ENCODE peak calls at places on chromosome X, in nine cellular contexts. One of them, this sample, is unnamed. For H3K4me1, H3K36me3 and H3K27me3, the result is how much of the 10 kb centered on the place peaks cover.

GRCh38 chrX:54891573-54891972 is 29.1 kb upstream of the TRO start:
- DNase-seq in left ventricle myocardium inferior: no peak
- DNase-seq in endodermal cell: peak
- DNase-seq in CD8-positive, alpha-beta T cell: no peak
- DNase-seq in uterus: no peak
- DNase-seq in mesendoderm: peak
- DNase-seq in CD4-positive, CD25-positive, alpha-beta regulatory T cell: no peak
- DNase-seq in tibial nerve: no peak
- DNase-seq in psoas muscle: no peak
- DNase-seq in this sample: peak

GRCh38 chrX:46636223-46636622 is 62.7 kb downstream of the CHST7 start:
- DNase-seq in endodermal cell: no peak
- DNase-seq in CD8-positive, alpha-beta T cell: no peak
- DNase-seq in left ventricle myocardium inferior: no peak
- DNase-seq in CD4-positive, CD25-positive, alpha-beta regulatory T cell: no peak
- DNase-seq in mesendoderm: no peak
- DNase-seq in tibial nerve: no peak
- DNase-seq in uterus: no peak
- DNase-seq in psoas muscle: no peak
- DNase-seq in this sample: no peak

GRCh38 chrX:24285082-24285481 is 28.8 kb downstream of the SUPT20HL2 start:
- DNase-seq in endodermal cell: no peak
- DNase-seq in CD8-positive, alpha-beta T cell: no peak
- DNase-seq in left ventricle myocardium inferior: no peak
- DNase-seq in tibial nerve: no peak
- DNase-seq in psoas muscle: no peak
- DNase-seq in uterus: no peak
- DNase-seq in CD4-positive, CD25-positive, alpha-beta regulatory T cell: no peak
- DNase-seq in mesendoderm: no peak
- DNase-seq in this sample: no peak

GRCh38 chrX:35380808-35381700 is 417.1 kb upstream of the MAGEB16 start:
- DNase-seq in psoas muscle: no peak
- DNase-seq in CD8-positive, alpha-beta T cell: no peak
- DNase-seq in uterus: no peak
- DNase-seq in tibial nerve: no peak
- DNase-seq in CD4-positive, CD25-positive, alpha-beta regulatory T cell: no peak
- DNase-seq in left ventricle myocardium inferior: no peak
- DNase-seq in mesendoderm: peak
- DNase-seq in endodermal cell: no peak
- DNase-seq in this sample: no peak

GRCh38 chrX:45591650-45592049 is 391.0 kb upstream of the DIPK2B start:
- DNase-seq in mesendoderm: no peak
- DNase-seq in tibial nerve: no peak
- DNase-seq in CD4-positive, CD25-positive, alpha-beta regulatory T cell: no peak
- DNase-seq in left ventricle myocardium inferior: no peak
- DNase-seq in psoas muscle: no peak
- DNase-seq in uterus: no peak
- DNase-seq in CD8-positive, alpha-beta T cell: no peak
- DNase-seq in endodermal cell: no peak
- DNase-seq in this sample: no peak

GRCh38 chrX:112147206-112147605 is 64.6 kb upstream of the TRPC5 start:
- DNase-seq in CD8-positive, alpha-beta T cell: no peak
- DNase-seq in endodermal cell: peak
- DNase-seq in left ventricle myocardium inferior: no peak
- DNase-seq in psoas muscle: no peak
- DNase-seq in CD4-positive, CD25-positive, alpha-beta regulatory T cell: no peak
- DNase-seq in tibial nerve: no peak
- DNase-seq in uterus: no peak
- DNase-seq in mesendoderm: peak
- DNase-seq in this sample: no peak

GRCh38 chrX:136255543-136255942 is 4.3 kb upstream of the MAP7D3 start:
- DNase-seq in mesendoderm: no peak
- DNase-seq in tibial nerve: no peak
- DNase-seq in CD4-positive, CD25-positive, alpha-beta regulatory T cell: no peak
- DNase-seq in uterus: no peak
- DNase-seq in endodermal cell: no peak
- DNase-seq in left ventricle myocardium inferior: peak
- DNase-seq in CD8-positive, alpha-beta T cell: no peak
- DNase-seq in psoas muscle: no peak
- DNase-seq in this sample: no peak

GRCh38 chrX:7706032-7706431 is 136.9 kb upstream of the VCX start:
- DNase-seq in mesendoderm: no peak
- DNase-seq in endodermal cell: no peak
- DNase-seq in CD8-positive, alpha-beta T cell: no peak
- DNase-seq in CD4-positive, CD25-positive, alpha-beta regulatory T cell: no peak
- DNase-seq in tibial nerve: no peak
- DNase-seq in psoas muscle: no peak
- DNase-seq in left ventricle myocardium inferior: no peak
- DNase-seq in uterus: no peak
- DNase-seq in this sample: no peak

GRCh38 chrX:77788050-77788449 is 2.0 kb upstream of the ATRX start:
- DNase-seq in mesendoderm: peak
- DNase-seq in psoas muscle: no peak
- DNase-seq in CD8-positive, alpha-beta T cell: no peak
- DNase-seq in endodermal cell: no peak
- DNase-seq in left ventricle myocardium inferior: no peak
- DNase-seq in uterus: no peak
- DNase-seq in CD4-positive, CD25-positive, alpha-beta regulatory T cell: peak
- DNase-seq in tibial nerve: no peak
- DNase-seq in this sample: peak

GRCh38 chrX:128287693-128288092 is 235.5 kb upstream of the ACTRT1 start:
- DNase-seq in uterus: no peak
- DNase-seq in endodermal cell: no peak
- DNase-seq in tibial nerve: no peak
- DNase-seq in mesendoderm: no peak
- DNase-seq in CD4-positive, CD25-positive, alpha-beta regulatory T cell: no peak
- DNase-seq in psoas muscle: no peak
- DNase-seq in CD8-positive, alpha-beta T cell: no peak
- DNase-seq in left ventricle myocardium inferior: no peak
- DNase-seq in this sample: no peak

GRCh38 chrX:102976290-102976689 is 39.2 kb downstream of the RAB40AL start:
- DNase-seq in left ventricle myocardium inferior: no peak
- DNase-seq in tibial nerve: no peak
- DNase-seq in psoas muscle: no peak
- DNase-seq in uterus: no peak
- DNase-seq in endodermal cell: no peak
- DNase-seq in CD8-positive, alpha-beta T cell: no peak
- DNase-seq in mesendoderm: no peak
- DNase-seq in CD4-positive, CD25-positive, alpha-beta regulatory T cell: no peak
- DNase-seq in this sample: no peak

GRCh38 chrX:23902419-23902818 is 5.3 kb downstream of the APOO start:
- DNase-seq in uterus: no peak
- DNase-seq in CD8-positive, alpha-beta T cell: no peak
- DNase-seq in mesendoderm: peak
- DNase-seq in CD4-positive, CD25-positive, alpha-beta regulatory T cell: no peak
- DNase-seq in left ventricle myocardium inferior: no peak
- DNase-seq in psoas muscle: no peak
- DNase-seq in tibial nerve: no peak
- DNase-seq in endodermal cell: no peak
- DNase-seq in this sample: no peak

GRCh38 chrX:2647627-2648026 is 43.5 kb upstream of the CD99 start:
- DNase-seq in tibial nerve: no peak
- DNase-seq in endodermal cell: no peak
- DNase-seq in psoas muscle: no peak
- DNase-seq in uterus: no peak
- DNase-seq in CD8-positive, alpha-beta T cell: no peak
- DNase-seq in left ventricle myocardium inferior: no peak
- DNase-seq in mesendoderm: no peak
- DNase-seq in CD4-positive, CD25-positive, alpha-beta regulatory T cell: no peak
- DNase-seq in this sample: no peak

DNA sequence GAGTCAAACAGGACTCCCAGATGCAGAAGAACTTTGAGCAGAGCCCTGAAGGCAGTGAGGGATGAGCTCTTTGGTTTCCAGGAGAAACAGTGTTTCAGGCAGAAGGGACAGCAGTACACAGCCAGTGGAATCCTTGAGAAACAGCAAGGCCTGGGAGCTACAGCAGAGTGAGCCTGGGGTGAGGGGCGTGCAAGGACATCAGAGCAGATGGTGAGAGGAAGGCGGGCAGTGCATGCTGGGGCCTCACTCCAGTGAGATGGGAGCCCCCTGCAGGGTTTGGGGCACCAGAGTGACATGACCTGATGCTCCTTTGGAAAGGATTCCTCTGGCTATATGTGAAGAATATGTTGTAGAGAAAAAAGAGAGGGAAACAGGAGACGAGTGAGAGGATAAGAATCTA is 98.1 kb upstream of the EGFL6 start:
- DNase-seq in uterus: no peak
- DNase-seq in mesendoderm: peak
- DNase-seq in CD4-positive, CD25-positive, alpha-beta regulatory T cell: no peak
- DNase-seq in endodermal cell: peak
- DNase-seq in left ventricle myocardium inferior: no peak
- DNase-seq in psoas muscle: no peak
- DNase-seq in CD8-positive, alpha-beta T cell: no peak
- DNase-seq in tibial nerve: no peak
- DNase-seq in this sample: no peak
- H3K4me1 ChIP-seq in uterus: under half
- H3K4me1 ChIP-seq in mesendoderm: under half
- H3K4me1 ChIP-seq in CD4-positive, CD25-positive, alpha-beta regulatory T cell: under half
- H3K4me1 ChIP-seq in endodermal cell: under half
- H3K4me1 ChIP-seq in left ventricle myocardium inferior: under half
- H3K4me1 ChIP-seq in psoas muscle: under half
- H3K4me1 ChIP-seq in CD8-positive, alpha-beta T cell: under half
- H3K4me1 ChIP-seq in tibial nerve: under half
- H3K4me1 ChIP-seq in this sample: under half

DNA sequence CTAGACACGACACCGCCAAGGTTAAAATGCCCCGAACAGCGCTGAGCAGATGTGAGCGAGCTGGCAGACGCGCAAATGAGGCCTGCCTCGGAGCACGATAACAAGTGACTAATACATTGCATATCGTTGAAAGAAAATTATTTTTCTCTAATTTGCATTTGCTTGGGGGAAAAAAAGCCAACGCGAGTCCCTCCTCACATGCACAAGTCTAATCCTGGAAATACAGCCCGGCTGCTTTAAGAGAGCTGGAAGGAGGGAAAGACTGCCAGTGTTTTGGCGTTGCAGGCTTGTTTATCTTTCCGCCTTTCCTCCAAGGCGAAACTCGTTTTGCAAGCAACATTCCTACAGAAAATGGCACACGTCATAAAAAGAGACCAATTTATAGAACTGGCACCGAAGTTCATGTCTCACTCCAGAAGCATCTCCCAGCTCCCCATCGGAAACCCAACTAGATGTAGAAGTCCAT is 12.6 kb downstream of the BCOR start:
- DNase-seq in CD4-positive, CD25-positive, alpha-beta regulatory T cell: no peak
- DNase-seq in uterus: no peak
- DNase-seq in tibial nerve: no peak
- DNase-seq in endodermal cell: peak
- DNase-seq in mesendoderm: no peak
- DNase-seq in left ventricle myocardium inferior: no peak
- DNase-seq in CD8-positive, alpha-beta T cell: no peak
- DNase-seq in psoas muscle: no peak
- DNase-seq in this sample: no peak
- H3K36me3 ChIP-seq in CD4-positive, CD25-positive, alpha-beta regulatory T cell: under half
- H3K36me3 ChIP-seq in uterus: under half
- H3K36me3 ChIP-seq in tibial nerve: under half
- H3K36me3 ChIP-seq in endodermal cell: under half
- H3K36me3 ChIP-seq in mesendoderm: under half
- H3K36me3 ChIP-seq in left ventricle myocardium inferior: under half
- H3K36me3 ChIP-seq in CD8-positive, alpha-beta T cell: under half
- H3K36me3 ChIP-seq in psoas muscle: under half
- H3K36me3 ChIP-seq in this sample: under half

DNA sequence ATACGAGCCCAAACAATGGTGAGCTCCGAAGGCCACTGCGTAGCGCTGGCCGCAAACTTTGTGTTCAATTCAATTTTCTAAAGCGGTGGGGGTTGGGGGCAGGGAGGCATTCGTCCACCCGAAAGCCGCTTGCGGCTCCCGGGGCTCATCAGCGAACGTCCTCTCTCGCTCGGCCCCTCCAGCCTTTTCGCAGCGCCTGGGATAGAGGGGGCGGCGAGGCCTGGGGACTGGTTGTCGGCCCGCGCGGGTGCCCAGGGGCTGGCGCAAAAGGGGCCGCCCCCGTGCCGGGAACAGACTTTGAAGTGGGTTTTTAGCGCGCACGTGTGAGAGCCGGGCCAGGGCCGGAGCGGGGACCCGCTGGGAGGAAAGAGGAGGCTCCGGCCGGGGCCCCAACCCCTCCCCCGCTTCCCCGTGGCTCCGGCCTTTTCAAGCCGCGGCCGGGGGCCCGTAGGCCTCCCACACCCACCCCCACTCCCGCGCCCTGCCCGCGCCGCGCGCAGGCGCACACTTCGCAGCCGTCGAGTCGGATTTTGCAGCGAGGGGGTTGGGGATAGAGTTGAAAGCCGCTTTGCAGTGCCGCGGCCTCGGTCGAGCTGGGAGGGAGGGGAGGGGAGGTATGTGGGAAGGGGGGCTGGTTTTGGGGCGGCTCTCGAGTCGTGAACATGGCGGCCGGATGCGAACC is 8.3 kb downstream of the ZIC3 start:
- DNase-seq in left ventricle myocardium inferior: no peak
- DNase-seq in psoas muscle: no peak
- DNase-seq in tibial nerve: no peak
- DNase-seq in CD4-positive, CD25-positive, alpha-beta regulatory T cell: no peak
- DNase-seq in uterus: no peak
- DNase-seq in CD8-positive, alpha-beta T cell: no peak
- DNase-seq in mesendoderm: peak
- DNase-seq in endodermal cell: peak
- DNase-seq in this sample: no peak
- H3K27me3 ChIP-seq in left ventricle myocardium inferior: half or more
- H3K27me3 ChIP-seq in psoas muscle: half or more
- H3K27me3 ChIP-seq in tibial nerve: half or more
- H3K27me3 ChIP-seq in CD4-positive, CD25-positive, alpha-beta regulatory T cell: under half
- H3K27me3 ChIP-seq in uterus: half or more
- H3K27me3 ChIP-seq in CD8-positive, alpha-beta T cell: under half
- H3K27me3 ChIP-seq in mesendoderm: under half
- H3K27me3 ChIP-seq in endodermal cell: under half
- H3K27me3 ChIP-seq in this sample: under half

GRCh38 chrX:40143001-40143400 is 45.2 kb upstream of the BCOR start:
- DNase-seq in psoas muscle: no peak
- DNase-seq in CD4-positive, CD25-positive, alpha-beta regulatory T cell: no peak
- DNase-seq in mesendoderm: peak
- DNase-seq in tibial nerve: no peak
- DNase-seq in CD8-positive, alpha-beta T cell: no peak
- DNase-seq in left ventricle myocardium inferior: no peak
- DNase-seq in endodermal cell: peak
- DNase-seq in uterus: no peak
- DNase-seq in this sample: no peak

GRCh38 chrX:40145001-40145631 is 47.4 kb upstream of the BCOR start:
- DNase-seq in CD4-positive, CD25-positive, alpha-beta regulatory T cell: no peak
- DNase-seq in psoas muscle: peak
- DNase-seq in CD8-positive, alpha-beta T cell: no peak
- DNase-seq in tibial nerve: no peak
- DNase-seq in left ventricle myocardium inferior: no peak
- DNase-seq in uterus: no peak
- DNase-seq in endodermal cell: peak
- DNase-seq in mesendoderm: peak
- DNase-seq in this sample: no peak

GRCh38 chrX:40144576-40144975 is 46.8 kb upstream of the BCOR start:
- DNase-seq in psoas muscle: no peak
- DNase-seq in CD8-positive, alpha-beta T cell: no peak
- DNase-seq in left ventricle myocardium inferior: no peak
- DNase-seq in tibial nerve: no peak
- DNase-seq in mesendoderm: peak
- DNase-seq in CD4-positive, CD25-positive, alpha-beta regulatory T cell: no peak
- DNase-seq in endodermal cell: peak
- DNase-seq in uterus: no peak
- DNase-seq in this sample: no peak

GRCh38 chrX:40142417-40142816 is 44.7 kb upstream of the BCOR start:
- DNase-seq in uterus: no peak
- DNase-seq in tibial nerve: no peak
- DNase-seq in CD8-positive, alpha-beta T cell: no peak
- DNase-seq in mesendoderm: no peak
- DNase-seq in psoas muscle: no peak
- DNase-seq in left ventricle myocardium inferior: no peak
- DNase-seq in endodermal cell: no peak
- DNase-seq in CD4-positive, CD25-positive, alpha-beta regulatory T cell: no peak
- DNase-seq in this sample: no peak

GRCh38 chrX:40143987-40144386 is 46.2 kb upstream of the BCOR start:
- DNase-seq in uterus: no peak
- DNase-seq in psoas muscle: no peak
- DNase-seq in tibial nerve: no peak
- DNase-seq in endodermal cell: peak
- DNase-seq in CD8-positive, alpha-beta T cell: no peak
- DNase-seq in CD4-positive, CD25-positive, alpha-beta regulatory T cell: no peak
- DNase-seq in left ventricle myocardium inferior: no peak
- DNase-seq in mesendoderm: no peak
- DNase-seq in this sample: no peak
- H3K4me1 ChIP-seq in uterus: under half
- H3K4me1 ChIP-seq in psoas muscle: under half
- H3K4me1 ChIP-seq in tibial nerve: under half
- H3K4me1 ChIP-seq in endodermal cell: under half
- H3K4me1 ChIP-seq in CD8-positive, alpha-beta T cell: under half
- H3K4me1 ChIP-seq in CD4-positive, CD25-positive, alpha-beta regulatory T cell: under half
- H3K4me1 ChIP-seq in left ventricle myocardium inferior: under half
- H3K4me1 ChIP-seq in mesendoderm: under half
- H3K4me1 ChIP-seq in this sample: under half

This sample was measured in naive thymus-derived CD4-positive, alpha-beta T cell.